ENCODE peak calls at places on chromosomes 3 and 15, in eight cellular contexts. U is NAMALWA; G is Caki2; H is heart right ventricle; V is naive thymus-derived CD4-positive, alpha-beta T cell; O is COLO829; J is SK-N-MC; S is mammary epithelial cell. D is an unnamed sample.

GRCh38 chr3:11640009-11640673 is 3.6 kb downstream of the VGLL4 start:
- DNase-seq in U (no peak), G (no peak), H (no peak), V (no peak), O (no peak), J (no peak), S (no peak), D (no peak)

GRCh38 chr15:32828507-32829186 is 110.8 kb downstream of the GREM1 start:
- DNase-seq in U (no peak), G (peak), H (no peak), V (no peak), O (no peak), J (no peak), S (no peak), D (no peak)

GRCh38 chr15:64153480-64154367 is 2.2 kb downstream of the SNX22 start:
- DNase-seq in U (peak), G (peak), H (peak), V (peak), O (peak), J (peak), S (peak), D (peak)

GRCh38 chr3:188863999-188864406 is 307.8 kb upstream of the TPRG1 start:
- DNase-seq in U (no peak), G (no peak), H (no peak), V (no peak), O (no peak), J (no peak), S (no peak), D (no peak)

GRCh38 chr3:27556854-27557253 is 72.7 kb upstream of the SLC4A7 start:
- DNase-seq in U (no peak), G (no peak), H (no peak), V (no peak), O (no peak), J (no peak), S (no peak), D (no peak)

GRCh38 chr3:10551821-10552630 is 46.6 kb upstream of the ATP2B2 start:
- DNase-seq in U (no peak), G (peak), H (no peak), V (no peak), O (peak), J (no peak), S (peak), D (no peak)

GRCh38 chr3:195056506-195056905 is 214.5 kb downstream of the XXYLT1 start:
- DNase-seq in U (no peak), G (no peak), H (no peak), V (no peak), O (no peak), J (no peak), S (no peak), D (no peak)

GRCh38 chr3:13480340-13481318 is 523 bp downstream of the HDAC11 start:
- DNase-seq in U (peak), G (no peak), H (peak), V (peak), O (no peak), J (no peak), S (peak), D (no peak)

GRCh38 chr15:94840794-94841587 is 609.6 kb downstream of the MCTP2 start:
- DNase-seq in U (no peak), G (peak), H (no peak), V (no peak), O (no peak), J (no peak), S (peak), D (no peak)

GRCh38 chr15:71571641-71572040 is 238.7 kb upstream of the NR2E3 start:
- DNase-seq in U (no peak), G (no peak), H (no peak), V (no peak), O (no peak), J (no peak), S (no peak), D (no peak)

GRCh38 chr3:42660131-42660715 is 6.7 kb downstream of the ZBTB47 start:
- DNase-seq in U (no peak), G (no peak), H (no peak), V (no peak), O (no peak), J (no peak), S (no peak), D (no peak)

GRCh38 chr15:34158355-34158754 is 51.5 kb downstream of the KATNBL1 start:
- DNase-seq in U (no peak), G (no peak), H (no peak), V (no peak), O (no peak), J (no peak), S (no peak), D (no peak)

GRCh38 chr3:96750094-96750767 is 64.2 kb upstream of the EPHA6 start:
- DNase-seq in U (no peak), G (no peak), H (no peak), V (no peak), O (no peak), J (no peak), S (no peak), D (no peak)